ENCODE peak calls at places on chromosome 13, in eight cellular contexts. J is HFFc6, W is foreskin keratinocyte, B is skeletal muscle cell, F is left lung, A is testis, Q is B cell, T is fibroblast of gingiva. H is an unnamed sample.

GRCh38 chr13:44142911-44143665 is 230.5 kb upstream of the SERP2 start:
- DNase-seq in F (no peak), A (no peak), W (peak), T (no peak), Q (no peak), J (no peak), B (no peak), H (no peak)

GRCh38 chr13:48532146-48532472 is 771 bp downstream of the RCBTB2 start:
- DNase-seq in Q (peak), J (peak), W (no peak), T (peak), A (no peak), B (peak), F (no peak), H (no peak)

GRCh38 chr13:97225533-97225932 is 3.4 kb downstream of the MBNL2 start:
- DNase-seq in Q (no peak), J (no peak), F (no peak), W (no peak), A (no peak), T (no peak), B (no peak), H (no peak)

GRCh38 chr13:80033286-80033685 is 307.6 kb downstream of the SPRY2 start:
- DNase-seq in J (no peak), A (no peak), W (peak), F (no peak), T (no peak), B (no peak), Q (no peak), H (no peak)

GRCh38 chr13:112879283-112879833 is 89.7 kb upstream of the MCF2L start:
- DNase-seq in T (peak), A (no peak), W (no peak), J (peak), Q (no peak), F (peak), B (no peak), H (no peak)

GRCh38 chr13:43156916-43157315 is 133.5 kb downstream of the DNAJC15 start:
- DNase-seq in T (no peak), F (no peak), A (no peak), Q (no peak), B (no peak), W (no peak), J (no peak), H (no peak)

GRCh38 chr13:101523732-101524131 is 71.3 kb downstream of the ITGBL1 start:
- DNase-seq in J (peak), Q (no peak), F (no peak), A (no peak), B (peak), W (no peak), T (peak), H (peak)

GRCh38 chr13:31699650-31700049 is 39.7 kb upstream of the RXFP2 start:
- DNase-seq in B (no peak), A (no peak), T (no peak), F (no peak), Q (no peak), J (no peak), W (no peak), H (no peak)

GRCh38 chr13:80040219-80040976 is 300.5 kb downstream of the SPRY2 start:
- DNase-seq in A (no peak), Q (no peak), W (peak), B (peak), F (no peak), T (peak), J (peak), H (peak)

H was measured in A673.